ENCODE peak calls at places on chromosome 18, in seven cellular contexts. One of them, this sample, is unnamed.

GRCh38 chr18:8364385-8364784 is 244.9 kb upstream of the RAB12 start:
- DNase-seq in mesendoderm: no peak
- DNase-seq in H9: no peak
- DNase-seq in IMR-90: no peak
- DNase-seq in neuronal stem cell: no peak
- DNase-seq in H1: no peak
- DNase-seq in trophoblast cell: no peak
- DNase-seq in this sample: no peak

GRCh38 chr18:9475643-9476580 is 599 bp downstream of the RALBP1 start:
- DNase-seq in mesendoderm: peak
- DNase-seq in H9: no peak
- DNase-seq in IMR-90: peak
- DNase-seq in neuronal stem cell: no peak
- DNase-seq in H1: no peak
- DNase-seq in trophoblast cell: no peak
- DNase-seq in this sample: peak

GRCh38 chr18:41043876-41044275 is 911.2 kb upstream of the PIK3C3 start:
- DNase-seq in mesendoderm: no peak
- DNase-seq in H9: no peak
- DNase-seq in IMR-90: no peak
- DNase-seq in neuronal stem cell: no peak
- DNase-seq in H1: no peak
- DNase-seq in trophoblast cell: no peak
- DNase-seq in this sample: no peak

GRCh38 chr18:22637787-22638186 is 220.1 kb upstream of the CTAGE1 start:
- DNase-seq in mesendoderm: no peak
- DNase-seq in H9: no peak
- DNase-seq in IMR-90: peak
- DNase-seq in neuronal stem cell: no peak
- DNase-seq in H1: no peak
- DNase-seq in trophoblast cell: peak
- DNase-seq in this sample: peak

GRCh38 chr18:26804474-26804873 is 61.0 kb downstream of the AQP4 start:
- DNase-seq in mesendoderm: peak
- DNase-seq in H9: no peak
- DNase-seq in IMR-90: no peak
- DNase-seq in neuronal stem cell: peak
- DNase-seq in H1: no peak
- DNase-seq in trophoblast cell: no peak
- DNase-seq in this sample: no peak

GRCh38 chr18:36200354-36200771 is 13.1 kb downstream of the MOCOS start:
- DNase-seq in mesendoderm: no peak
- DNase-seq in H9: no peak
- DNase-seq in IMR-90: no peak
- DNase-seq in neuronal stem cell: no peak
- DNase-seq in H1: no peak
- DNase-seq in trophoblast cell: no peak
- DNase-seq in this sample: no peak

GRCh38 chr18:62088146-62088545 is 98.7 kb downstream of the PIGN start:
- DNase-seq in mesendoderm: no peak
- DNase-seq in H9: no peak
- DNase-seq in IMR-90: no peak
- DNase-seq in neuronal stem cell: no peak
- DNase-seq in H1: no peak
- DNase-seq in trophoblast cell: no peak
- DNase-seq in this sample: no peak

GRCh38 chr18:1049173-1049572 is 144.5 kb downstream of the ADCYAP1 start:
- DNase-seq in mesendoderm: no peak
- DNase-seq in H9: no peak
- DNase-seq in IMR-90: no peak
- DNase-seq in neuronal stem cell: no peak
- DNase-seq in H1: no peak
- DNase-seq in trophoblast cell: no peak
- DNase-seq in this sample: no peak

GRCh38 chr18:44651453-44651852 is 29.2 kb upstream of the SETBP1 start:
- DNase-seq in mesendoderm: peak
- DNase-seq in H9: no peak
- DNase-seq in IMR-90: peak
- DNase-seq in neuronal stem cell: no peak
- DNase-seq in H1: no peak
- DNase-seq in trophoblast cell: peak
- DNase-seq in this sample: peak

GRCh38 chr18:55319517-55319905 is 268.5 kb downstream of the TCF4 start:
- DNase-seq in mesendoderm: no peak
- DNase-seq in H9: no peak
- DNase-seq in IMR-90: peak
- DNase-seq in neuronal stem cell: no peak
- DNase-seq in H1: no peak
- DNase-seq in trophoblast cell: no peak
- DNase-seq in this sample: no peak

GRCh38 chr18:48470484-48471180 is 61.4 kb upstream of the ZBTB7C start:
- DNase-seq in mesendoderm: no peak
- DNase-seq in H9: no peak
- DNase-seq in IMR-90: no peak
- DNase-seq in neuronal stem cell: no peak
- DNase-seq in H1: no peak
- DNase-seq in trophoblast cell: no peak
- DNase-seq in this sample: peak

GRCh38 chr18:39198376-39198775 is 1632.8 kb upstream of the CELF4 start:
- DNase-seq in mesendoderm: no peak
- DNase-seq in H9: no peak
- DNase-seq in IMR-90: peak
- DNase-seq in neuronal stem cell: no peak
- DNase-seq in H1: no peak
- DNase-seq in trophoblast cell: peak
- DNase-seq in this sample: no peak

GRCh38 chr18:76885011-76885410 is 62.7 kb downstream of the ZNF236 start:
- DNase-seq in mesendoderm: no peak
- DNase-seq in H9: no peak
- DNase-seq in IMR-90: no peak
- DNase-seq in neuronal stem cell: no peak
- DNase-seq in H1: no peak
- DNase-seq in trophoblast cell: no peak
- DNase-seq in this sample: no peak
- H3K23ac ChIP-seq in mesendoderm: no peak
- H3K23ac ChIP-seq in H9: no peak
- H3K23ac ChIP-seq in IMR-90: no peak
- H3K23ac ChIP-seq in neuronal stem cell: no peak
- H3K23ac ChIP-seq in H1: no peak
- H3K23ac ChIP-seq in trophoblast cell: no peak
- H3K23ac ChIP-seq in this sample: no peak

GRCh38 chr18:73954267-73954666 is 193.4 kb downstream of the FBXO15 start:
- DNase-seq in mesendoderm: no peak
- DNase-seq in H9: no peak
- DNase-seq in IMR-90: no peak
- DNase-seq in neuronal stem cell: no peak
- DNase-seq in H1: no peak
- DNase-seq in trophoblast cell: no peak
- DNase-seq in this sample: no peak
- H3K23ac ChIP-seq in mesendoderm: no peak
- H3K23ac ChIP-seq in H9: no peak
- H3K23ac ChIP-seq in IMR-90: no peak
- H3K23ac ChIP-seq in neuronal stem cell: no peak
- H3K23ac ChIP-seq in H1: no peak
- H3K23ac ChIP-seq in trophoblast cell: no peak
- H3K23ac ChIP-seq in this sample: no peak

DNA sequence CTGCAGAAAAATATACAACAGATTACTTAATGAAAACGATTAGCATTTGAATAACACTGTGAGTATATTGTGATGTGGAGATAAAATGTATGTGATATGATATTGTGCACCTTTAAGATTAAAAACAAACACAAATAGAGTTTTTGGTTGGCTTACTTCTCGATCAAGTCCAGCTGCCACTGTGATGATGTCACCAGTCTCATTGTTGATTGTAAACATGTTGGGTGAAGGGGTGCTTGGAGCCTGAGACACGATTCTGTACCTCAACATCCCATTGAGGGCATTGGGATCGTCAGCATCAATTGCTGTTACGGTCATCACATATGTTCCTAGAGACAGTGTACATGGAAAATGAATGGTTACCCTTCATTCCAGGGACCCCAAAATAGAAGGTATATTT is 174.1 kb downstream of the CDH2 start:
- DNase-seq in mesendoderm: peak
- DNase-seq in H9: no peak
- DNase-seq in IMR-90: no peak
- DNase-seq in neuronal stem cell: no peak
- DNase-seq in H1: no peak
- DNase-seq in trophoblast cell: no peak
- DNase-seq in this sample: no peak
- H3K23ac ChIP-seq in mesendoderm: no peak
- H3K23ac ChIP-seq in H9: no peak
- H3K23ac ChIP-seq in IMR-90: peak
- H3K23ac ChIP-seq in neuronal stem cell: no peak
- H3K23ac ChIP-seq in H1: no peak
- H3K23ac ChIP-seq in trophoblast cell: no peak
- H3K23ac ChIP-seq in this sample: no peak

DNA sequence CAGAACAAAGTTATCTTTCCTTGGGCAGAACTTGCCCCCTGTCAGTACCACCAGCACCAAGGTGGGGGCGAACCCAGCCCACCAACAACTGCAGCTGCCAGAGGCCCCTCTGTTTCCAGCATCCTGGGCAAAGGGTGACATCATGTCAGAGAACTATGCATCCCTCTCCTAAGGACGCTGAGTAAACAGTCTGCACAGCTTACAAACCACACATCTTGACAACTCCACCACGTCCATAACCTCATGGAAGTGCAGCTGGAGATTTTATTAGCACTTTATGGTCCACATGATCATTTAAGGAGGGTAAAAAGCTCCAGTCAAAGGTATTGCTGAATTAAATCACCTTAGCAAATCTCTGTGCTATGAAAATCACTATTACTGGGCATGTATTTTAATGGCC is 40.4 kb downstream of the PIEZO2 start:
- DNase-seq in mesendoderm: no peak
- DNase-seq in H9: no peak
- DNase-seq in IMR-90: no peak
- DNase-seq in neuronal stem cell: no peak
- DNase-seq in H1: no peak
- DNase-seq in trophoblast cell: no peak
- DNase-seq in this sample: peak
- H3K23ac ChIP-seq in mesendoderm: no peak
- H3K23ac ChIP-seq in H9: no peak
- H3K23ac ChIP-seq in IMR-90: no peak
- H3K23ac ChIP-seq in neuronal stem cell: no peak
- H3K23ac ChIP-seq in H1: no peak
- H3K23ac ChIP-seq in trophoblast cell: no peak
- H3K23ac ChIP-seq in this sample: no peak

DNA sequence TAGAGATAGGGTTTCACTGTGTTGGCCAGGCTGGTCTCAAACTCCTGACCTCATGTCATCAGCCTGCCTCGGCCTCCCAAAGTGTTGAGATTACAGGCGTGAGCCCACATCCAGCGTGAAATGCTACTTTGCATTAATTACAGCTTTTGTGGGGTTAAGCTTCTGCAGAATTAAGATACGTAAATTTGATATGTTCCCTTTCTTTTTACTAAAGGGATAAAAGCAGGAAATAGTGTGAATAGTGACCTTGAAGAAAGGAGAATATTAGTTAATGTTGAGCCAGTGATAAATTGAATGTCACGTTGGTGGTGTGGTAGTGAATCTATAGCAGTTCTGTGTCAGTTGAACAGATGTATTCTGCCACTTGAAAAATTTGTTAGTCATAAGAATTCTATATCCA is 16.9 kb downstream of the SMCHD1 start:
- DNase-seq in mesendoderm: no peak
- DNase-seq in H9: no peak
- DNase-seq in IMR-90: no peak
- DNase-seq in neuronal stem cell: no peak
- DNase-seq in H1: no peak
- DNase-seq in trophoblast cell: no peak
- DNase-seq in this sample: no peak
- H3K23ac ChIP-seq in mesendoderm: no peak
- H3K23ac ChIP-seq in H9: no peak
- H3K23ac ChIP-seq in IMR-90: no peak
- H3K23ac ChIP-seq in neuronal stem cell: no peak
- H3K23ac ChIP-seq in H1: no peak
- H3K23ac ChIP-seq in trophoblast cell: no peak
- H3K23ac ChIP-seq in this sample: no peak

GRCh38 chr18:46055841-46056240 is 16.2 kb downstream of the PSTPIP2 start:
- DNase-seq in mesendoderm: no peak
- DNase-seq in H9: no peak
- DNase-seq in IMR-90: no peak
- DNase-seq in neuronal stem cell: no peak
- DNase-seq in H1: no peak
- DNase-seq in trophoblast cell: no peak
- DNase-seq in this sample: no peak
- H3K23ac ChIP-seq in mesendoderm: no peak
- H3K23ac ChIP-seq in H9: no peak
- H3K23ac ChIP-seq in IMR-90: no peak
- H3K23ac ChIP-seq in neuronal stem cell: peak
- H3K23ac ChIP-seq in H1: no peak
- H3K23ac ChIP-seq in trophoblast cell: no peak
- H3K23ac ChIP-seq in this sample: no peak

GRCh38 chr18:25055076-25055475 is 296.9 kb downstream of the ZNF521 start:
- DNase-seq in mesendoderm: no peak
- DNase-seq in H9: no peak
- DNase-seq in IMR-90: peak
- DNase-seq in neuronal stem cell: no peak
- DNase-seq in H1: no peak
- DNase-seq in trophoblast cell: no peak
- DNase-seq in this sample: peak
- H3K23ac ChIP-seq in mesendoderm: no peak
- H3K23ac ChIP-seq in H9: no peak
- H3K23ac ChIP-seq in IMR-90: peak
- H3K23ac ChIP-seq in neuronal stem cell: no peak
- H3K23ac ChIP-seq in H1: no peak
- H3K23ac ChIP-seq in trophoblast cell: no peak
- H3K23ac ChIP-seq in this sample: no peak

GRCh38 chr18:29436459-29436858 is 1259.5 kb upstream of the CDH2 start:
- DNase-seq in mesendoderm: peak
- DNase-seq in H9: no peak
- DNase-seq in IMR-90: no peak
- DNase-seq in neuronal stem cell: no peak
- DNase-seq in H1: no peak
- DNase-seq in trophoblast cell: no peak
- DNase-seq in this sample: no peak

GRCh38 chr18:29434650-29435049 is 1257.7 kb upstream of the CDH2 start:
- DNase-seq in mesendoderm: no peak
- DNase-seq in H9: no peak
- DNase-seq in IMR-90: no peak
- DNase-seq in neuronal stem cell: no peak
- DNase-seq in H1: no peak
- DNase-seq in trophoblast cell: no peak
- DNase-seq in this sample: peak

DNA sequence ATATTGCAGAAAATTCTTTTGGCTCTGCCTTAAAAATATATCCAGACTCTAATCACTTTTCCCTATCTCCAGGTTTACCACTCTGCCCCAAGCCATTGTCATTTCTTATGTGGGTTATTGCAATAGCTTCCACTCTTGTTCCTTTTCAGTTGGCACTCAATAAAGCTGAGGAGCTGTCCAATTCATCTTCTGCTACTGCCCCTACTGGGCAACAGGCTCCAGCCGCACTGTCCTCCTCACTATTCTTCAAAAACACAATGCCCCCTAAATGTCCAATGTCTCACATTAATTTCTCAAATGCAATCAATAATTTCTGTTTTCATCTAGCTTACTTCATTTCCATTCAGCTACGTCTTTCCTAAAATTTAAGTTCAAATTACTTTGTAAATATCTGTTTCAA is 1262.5 kb upstream of the CDH2 start:
- DNase-seq in mesendoderm: no peak
- DNase-seq in H9: no peak
- DNase-seq in IMR-90: no peak
- DNase-seq in neuronal stem cell: no peak
- DNase-seq in H1: no peak
- DNase-seq in trophoblast cell: no peak
- DNase-seq in this sample: no peak
- H3K23ac ChIP-seq in mesendoderm: no peak
- H3K23ac ChIP-seq in H9: no peak
- H3K23ac ChIP-seq in IMR-90: no peak
- H3K23ac ChIP-seq in neuronal stem cell: no peak
- H3K23ac ChIP-seq in H1: no peak
- H3K23ac ChIP-seq in trophoblast cell: no peak
- H3K23ac ChIP-seq in this sample: no peak

This sample was measured in mesenchymal stem cell.